ENCODE peak calls at places on chromosomes 7 and 10, in ten cellular contexts. One of them, this sample, is unnamed. For H3K4me1, the result is how much of the 10 kb centered on the place peaks cover.

GRCh38 chr10:28263136-28263857 is 39.6 kb downstream of the MPP7 start:
- DNase-seq in mammary epithelial cell: no peak
- DNase-seq in CD4-positive, alpha-beta memory T cell: no peak
- DNase-seq in suprapubic skin: no peak
- DNase-seq in cardiac muscle cell: no peak
- DNase-seq in IMR-90: no peak
- DNase-seq in heart left ventricle: no peak
- DNase-seq in right lobe of liver: no peak
- DNase-seq in psoas muscle: no peak
- DNase-seq in naive thymus-derived CD4-positive, alpha-beta T cell: no peak
- DNase-seq in this sample: no peak

GRCh38 chr10:119029613-119030420 is at the start of gene NANOS1:
- DNase-seq in mammary epithelial cell: peak
- DNase-seq in CD4-positive, alpha-beta memory T cell: no peak
- DNase-seq in suprapubic skin: no peak
- DNase-seq in cardiac muscle cell: peak
- DNase-seq in IMR-90: peak
- DNase-seq in heart left ventricle: peak
- DNase-seq in right lobe of liver: peak
- DNase-seq in psoas muscle: peak
- DNase-seq in naive thymus-derived CD4-positive, alpha-beta T cell: no peak
- DNase-seq in this sample: peak

GRCh38 chr7:101880536-101881443 is 63.4 kb downstream of the CUX1 start:
- DNase-seq in mammary epithelial cell: peak
- DNase-seq in CD4-positive, alpha-beta memory T cell: no peak
- DNase-seq in suprapubic skin: no peak
- DNase-seq in cardiac muscle cell: no peak
- DNase-seq in IMR-90: peak
- DNase-seq in heart left ventricle: no peak
- DNase-seq in right lobe of liver: no peak
- DNase-seq in psoas muscle: no peak
- DNase-seq in naive thymus-derived CD4-positive, alpha-beta T cell: no peak
- DNase-seq in this sample: no peak

GRCh38 chr7:67621704-67622103 is 625.1 kb downstream of the TYW1 start:
- DNase-seq in mammary epithelial cell: no peak
- DNase-seq in CD4-positive, alpha-beta memory T cell: no peak
- DNase-seq in suprapubic skin: no peak
- DNase-seq in cardiac muscle cell: no peak
- DNase-seq in IMR-90: no peak
- DNase-seq in heart left ventricle: no peak
- DNase-seq in right lobe of liver: no peak
- DNase-seq in psoas muscle: no peak
- DNase-seq in naive thymus-derived CD4-positive, alpha-beta T cell: no peak
- DNase-seq in this sample: no peak

GRCh38 chr7:151558575-151558974 is 38.9 kb upstream of the RHEB start:
- DNase-seq in mammary epithelial cell: no peak
- DNase-seq in CD4-positive, alpha-beta memory T cell: no peak
- DNase-seq in suprapubic skin: no peak
- DNase-seq in cardiac muscle cell: no peak
- DNase-seq in IMR-90: peak
- DNase-seq in heart left ventricle: no peak
- DNase-seq in right lobe of liver: no peak
- DNase-seq in psoas muscle: no peak
- DNase-seq in naive thymus-derived CD4-positive, alpha-beta T cell: no peak
- DNase-seq in this sample: no peak

GRCh38 chr10:92291921-92292860 is 1.2 kb downstream of the MARCHF5 start:
- DNase-seq in mammary epithelial cell: peak
- DNase-seq in CD4-positive, alpha-beta memory T cell: peak
- DNase-seq in suprapubic skin: no peak
- DNase-seq in cardiac muscle cell: peak
- DNase-seq in IMR-90: peak
- DNase-seq in heart left ventricle: peak
- DNase-seq in right lobe of liver: no peak
- DNase-seq in psoas muscle: peak
- DNase-seq in naive thymus-derived CD4-positive, alpha-beta T cell: peak
- DNase-seq in this sample: no peak

GRCh38 chr10:14466256-14466655 is 135.5 kb upstream of the FRMD4A start:
- DNase-seq in mammary epithelial cell: no peak
- DNase-seq in CD4-positive, alpha-beta memory T cell: no peak
- DNase-seq in suprapubic skin: no peak
- DNase-seq in cardiac muscle cell: no peak
- DNase-seq in IMR-90: peak
- DNase-seq in heart left ventricle: no peak
- DNase-seq in right lobe of liver: no peak
- DNase-seq in psoas muscle: no peak
- DNase-seq in naive thymus-derived CD4-positive, alpha-beta T cell: no peak
- DNase-seq in this sample: no peak

GRCh38 chr10:126373137-126373536 is 15.1 kb downstream of the ADAM12 start:
- DNase-seq in mammary epithelial cell: no peak
- DNase-seq in CD4-positive, alpha-beta memory T cell: no peak
- DNase-seq in suprapubic skin: no peak
- DNase-seq in cardiac muscle cell: no peak
- DNase-seq in IMR-90: peak
- DNase-seq in heart left ventricle: no peak
- DNase-seq in right lobe of liver: no peak
- DNase-seq in psoas muscle: no peak
- DNase-seq in naive thymus-derived CD4-positive, alpha-beta T cell: no peak
- DNase-seq in this sample: no peak

GRCh38 chr10:121393522-121393921 is 204.7 kb downstream of the FGFR2 start:
- DNase-seq in mammary epithelial cell: no peak
- DNase-seq in CD4-positive, alpha-beta memory T cell: no peak
- DNase-seq in suprapubic skin: no peak
- DNase-seq in cardiac muscle cell: no peak
- DNase-seq in IMR-90: no peak
- DNase-seq in heart left ventricle: no peak
- DNase-seq in right lobe of liver: no peak
- DNase-seq in psoas muscle: no peak
- DNase-seq in naive thymus-derived CD4-positive, alpha-beta T cell: no peak
- DNase-seq in this sample: no peak

DNA sequence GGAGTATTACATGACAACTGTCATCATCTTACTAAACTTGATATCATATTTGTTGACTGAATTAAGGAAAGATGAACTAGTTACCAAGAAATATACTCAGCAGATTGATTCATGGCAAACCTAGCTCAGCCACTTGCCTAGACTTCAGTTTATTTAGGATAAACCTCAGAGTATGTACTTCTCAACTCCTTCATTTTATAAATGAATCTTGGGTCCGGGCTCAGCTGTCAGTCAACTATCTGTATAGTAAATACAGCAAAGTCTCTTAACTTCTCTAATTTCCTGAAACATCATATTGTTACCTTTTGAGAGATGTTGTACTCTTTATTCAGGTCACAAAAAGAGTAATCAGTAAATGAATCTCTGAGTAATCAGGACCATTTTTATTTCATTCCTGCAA is 211.0 kb upstream of the KLF14 start:
- DNase-seq in mammary epithelial cell: no peak
- DNase-seq in CD4-positive, alpha-beta memory T cell: no peak
- DNase-seq in suprapubic skin: no peak
- DNase-seq in cardiac muscle cell: no peak
- DNase-seq in IMR-90: no peak
- DNase-seq in heart left ventricle: no peak
- DNase-seq in right lobe of liver: no peak
- DNase-seq in psoas muscle: no peak
- DNase-seq in naive thymus-derived CD4-positive, alpha-beta T cell: no peak
- DNase-seq in this sample: no peak
- H3K4me1 ChIP-seq in mammary epithelial cell: under half
- H3K4me1 ChIP-seq in CD4-positive, alpha-beta memory T cell: half or more
- H3K4me1 ChIP-seq in suprapubic skin: half or more
- H3K4me1 ChIP-seq in cardiac muscle cell: under half
- H3K4me1 ChIP-seq in IMR-90: under half
- H3K4me1 ChIP-seq in heart left ventricle: half or more
- H3K4me1 ChIP-seq in right lobe of liver: under half
- H3K4me1 ChIP-seq in psoas muscle: half or more
- H3K4me1 ChIP-seq in naive thymus-derived CD4-positive, alpha-beta T cell: half or more
- H3K4me1 ChIP-seq in this sample: under half

GRCh38 chr7:132601783-132602182 is 25.5 kb upstream of the PLXNA4 start:
- DNase-seq in mammary epithelial cell: no peak
- DNase-seq in CD4-positive, alpha-beta memory T cell: no peak
- DNase-seq in suprapubic skin: no peak
- DNase-seq in cardiac muscle cell: no peak
- DNase-seq in IMR-90: no peak
- DNase-seq in heart left ventricle: no peak
- DNase-seq in right lobe of liver: no peak
- DNase-seq in psoas muscle: no peak
- DNase-seq in naive thymus-derived CD4-positive, alpha-beta T cell: no peak
- DNase-seq in this sample: no peak
- H3K4me1 ChIP-seq in mammary epithelial cell: under half
- H3K4me1 ChIP-seq in CD4-positive, alpha-beta memory T cell: under half
- H3K4me1 ChIP-seq in suprapubic skin: under half
- H3K4me1 ChIP-seq in cardiac muscle cell: under half
- H3K4me1 ChIP-seq in IMR-90: under half
- H3K4me1 ChIP-seq in heart left ventricle: under half
- H3K4me1 ChIP-seq in right lobe of liver: under half
- H3K4me1 ChIP-seq in psoas muscle: under half
- H3K4me1 ChIP-seq in naive thymus-derived CD4-positive, alpha-beta T cell: under half
- H3K4me1 ChIP-seq in this sample: under half

GRCh38 chr10:95445837-95446347 is 115.3 kb downstream of the SORBS1 start:
- DNase-seq in mammary epithelial cell: peak
- DNase-seq in CD4-positive, alpha-beta memory T cell: peak
- DNase-seq in suprapubic skin: no peak
- DNase-seq in cardiac muscle cell: peak
- DNase-seq in IMR-90: peak
- DNase-seq in heart left ventricle: peak
- DNase-seq in right lobe of liver: no peak
- DNase-seq in psoas muscle: peak
- DNase-seq in naive thymus-derived CD4-positive, alpha-beta T cell: no peak
- DNase-seq in this sample: no peak
- H3K4me1 ChIP-seq in mammary epithelial cell: under half
- H3K4me1 ChIP-seq in CD4-positive, alpha-beta memory T cell: under half
- H3K4me1 ChIP-seq in suprapubic skin: under half
- H3K4me1 ChIP-seq in cardiac muscle cell: under half
- H3K4me1 ChIP-seq in IMR-90: under half
- H3K4me1 ChIP-seq in heart left ventricle: half or more
- H3K4me1 ChIP-seq in right lobe of liver: under half
- H3K4me1 ChIP-seq in psoas muscle: half or more
- H3K4me1 ChIP-seq in naive thymus-derived CD4-positive, alpha-beta T cell: under half
- H3K4me1 ChIP-seq in this sample: under half

DNA sequence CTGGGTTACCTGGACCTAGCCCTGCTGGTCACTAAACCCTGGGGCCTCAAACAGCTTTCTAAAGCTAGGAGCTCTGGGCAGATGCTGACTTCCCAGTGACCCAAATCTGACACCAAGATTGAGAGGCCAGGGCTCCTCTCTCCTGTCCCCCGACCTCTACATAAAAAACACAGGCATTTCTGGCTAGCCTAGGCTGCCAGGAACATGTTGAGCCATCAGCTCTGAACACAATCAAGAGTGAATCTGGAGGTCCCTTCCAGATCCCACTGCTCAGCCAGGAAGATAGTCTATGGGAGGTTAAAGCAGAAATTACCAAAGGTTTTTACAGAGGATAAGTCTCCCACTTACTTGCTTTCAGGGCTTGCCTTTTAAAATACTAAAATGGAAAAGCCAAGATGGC is 22.1 kb upstream of the PDE1C start:
- DNase-seq in mammary epithelial cell: no peak
- DNase-seq in CD4-positive, alpha-beta memory T cell: no peak
- DNase-seq in suprapubic skin: no peak
- DNase-seq in cardiac muscle cell: no peak
- DNase-seq in IMR-90: no peak
- DNase-seq in heart left ventricle: no peak
- DNase-seq in right lobe of liver: no peak
- DNase-seq in psoas muscle: no peak
- DNase-seq in naive thymus-derived CD4-positive, alpha-beta T cell: no peak
- DNase-seq in this sample: no peak
- H3K4me1 ChIP-seq in mammary epithelial cell: under half
- H3K4me1 ChIP-seq in CD4-positive, alpha-beta memory T cell: under half
- H3K4me1 ChIP-seq in suprapubic skin: under half
- H3K4me1 ChIP-seq in cardiac muscle cell: under half
- H3K4me1 ChIP-seq in IMR-90: under half
- H3K4me1 ChIP-seq in heart left ventricle: half or more
- H3K4me1 ChIP-seq in right lobe of liver: under half
- H3K4me1 ChIP-seq in psoas muscle: under half
- H3K4me1 ChIP-seq in naive thymus-derived CD4-positive, alpha-beta T cell: under half
- H3K4me1 ChIP-seq in this sample: under half

This sample was measured in kidney.